ENCODE peak calls at places on chromosomes 3 and 15, in eight cellular contexts. K is astrocyte, R is NCI-H2081, M is Calu3, Q is ELF-1, I is GM23338, H is GM10248, E is cardiac septum. V is an unnamed sample.

GRCh38 chr3:44323341-44323955 is 15.1 kb upstream of the TCAIM start:
- DNase-seq in M (peak), Q (no peak), K (peak), I (peak), R (peak), H (peak), E (no peak), V (peak)

GRCh38 chr15:31317980-31318342 is 8.7 kb upstream of the KLF13 start:
- DNase-seq in R (no peak), I (no peak), Q (no peak), K (no peak), M (no peak), H (no peak), E (no peak), V (no peak)

GRCh38 chr3:99690761-99691369 is 52.5 kb downstream of the COL8A1 start:
- DNase-seq in E (no peak), R (no peak), I (no peak), K (no peak), Q (no peak), H (no peak), M (no peak), V (no peak)

GRCh38 chr15:45573961-45574629 is 13.1 kb upstream of the BLOC1S6 start:
- DNase-seq in Q (peak), I (peak), E (no peak), H (no peak), R (no peak), M (peak), K (no peak), V (peak)

GRCh38 chr3:189727191-189727590 is 96.0 kb downstream of the TP63 start:
- DNase-seq in K (no peak), E (no peak), I (no peak), Q (no peak), R (no peak), M (no peak), H (no peak), V (no peak)

GRCh38 chr15:92184142-92184541 is 209.5 kb upstream of the ST8SIA2 start:
- DNase-seq in I (no peak), K (no peak), M (no peak), R (no peak), H (no peak), Q (no peak), E (no peak), V (no peak)

GRCh38 chr3:129305592-129306091 is 27.0 kb downstream of the HMCES start:
- DNase-seq in I (peak), K (peak), Q (peak), H (peak), M (no peak), R (peak), E (peak), V (peak)

GRCh38 chr3:129974451-129975331 is at the start of gene TRH:
- DNase-seq in H (no peak), M (no peak), K (no peak), R (no peak), E (no peak), Q (peak), I (peak), V (peak)

V was measured in H7.